ENCODE peak calls at places on chromosomes 2 and 18, in seven cellular contexts. S, K, O, V, T, C and Y are unnamed samples.

GRCh38 chr2:125979886-125980285 is 676.1 kb upstream of the GYPC start:
- DNase-seq in O (no peak), V (no peak), T (no peak), S (no peak), K (no peak), C (no peak), Y (no peak)

GRCh38 chr18:76490701-76491171 is 4.3 kb downstream of the ZNF516 start:
- DNase-seq in V (no peak), S (peak; percentile 86), O (peak; percentile 87), C (peak; percentile 33), K (peak; percentile 77), T (peak; percentile 61), Y (peak; percentile 60)

GRCh38 chr2:70888925-70889715 is 46.6 kb upstream of the ATP6V1B1 start:
- DNase-seq in O (peak; percentile 83), T (peak; percentile 33), S (peak; percentile 88), V (no peak), K (no peak), C (peak; percentile 29), Y (no peak)

GRCh38 chr2:27123302-27124150 is at the start of gene ABHD1:
- DNase-seq in O (peak; percentile 95), T (peak; percentile 78), S (peak; percentile 86), K (peak; percentile 59), C (peak; percentile 82), V (peak; percentile 60), Y (peak; percentile 41)

GRCh38 chr18:73365018-73365417 is 497.2 kb upstream of the NETO1 start:
- DNase-seq in C (no peak), V (no peak), O (no peak), T (no peak), K (no peak), S (no peak), Y (no peak)

GRCh38 chr2:164024396-164024795 is 288.6 kb upstream of the FIGN start:
- DNase-seq in V (no peak), O (no peak), T (no peak), S (no peak), K (no peak), C (no peak), Y (no peak)

GRCh38 chr2:235263205-235264120 is 230.4 kb upstream of the AGAP1 start:
- DNase-seq in S (peak; percentile 69), O (peak; percentile 72), T (peak; percentile 77), K (peak; percentile 89), C (peak; percentile 75), V (peak; percentile 78), Y (peak; percentile 11)

GRCh38 chr2:150047731-150048130 is 439.7 kb downstream of the RND3 start:
- DNase-seq in K (no peak), V (no peak), S (no peak), C (no peak), T (no peak), O (no peak), Y (no peak)

GRCh38 chr2:70992945-70993688 is 1.6 kb downstream of the TEX261 start:
- DNase-seq in K (peak; percentile 1), O (no peak), C (no peak), T (peak; percentile 25), V (no peak), S (peak; percentile 29), Y (no peak)

GRCh38 chr18:76494541-76495403 is at the start of gene ZNF516:
- DNase-seq in C (peak; percentile 42), K (peak; percentile 85), T (peak; percentile 66), O (peak; percentile 91), S (peak; percentile 77), V (no peak), Y (peak; percentile 71)

GRCh38 chr2:177161741-177162440 is 50.7 kb upstream of the HNRNPA3 start:
- DNase-seq in S (no peak), T (no peak), K (peak; percentile 57), V (no peak), O (no peak), C (no peak), Y (no peak)

GRCh38 chr2:130791617-130791939 is 36.2 kb downstream of the AMER3 start:
- DNase-seq in S (no peak), K (no peak), O (no peak), V (no peak), C (no peak), T (no peak), Y (no peak)

GRCh38 chr2:146844226-146844990 is 1000.4 kb upstream of the ACVR2A start:
- DNase-seq in V (no peak), O (no peak), S (no peak), C (no peak), K (no peak), T (no peak), Y (no peak)

DNA sequence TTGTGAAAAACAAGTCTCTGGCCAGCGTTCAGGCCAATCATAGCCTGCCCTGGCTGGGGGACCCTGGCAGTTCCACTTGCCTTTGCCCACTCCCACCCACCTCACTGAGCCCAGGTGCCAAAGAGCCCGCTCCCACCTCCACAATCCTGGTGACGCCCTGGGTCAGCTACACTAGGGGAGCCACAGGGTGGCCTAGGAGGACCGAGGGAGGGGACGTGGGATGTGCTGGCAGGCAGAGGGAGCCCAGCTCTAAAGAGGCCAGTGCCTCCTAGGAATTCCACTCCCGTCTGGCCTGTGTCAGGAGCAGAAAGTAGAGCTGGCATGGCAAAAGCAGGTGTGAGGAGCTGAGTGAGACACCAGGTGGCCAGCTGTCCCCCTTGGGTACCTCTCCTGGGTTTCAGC is 49.3 kb downstream of the TNS1 start:
- DNase-seq in T (no peak), K (no peak), C (no peak), V (peak; percentile 52), O (no peak), S (no peak), Y (no peak)
- H3K4me3 ChIP-seq in T (no peak overlapping the region), K (no peak overlapping the region), C (no peak overlapping the region), V (peak overlapping the region; percentile 12), O (no peak overlapping the region), S (no peak overlapping the region), Y (no peak overlapping the region)

GRCh38 chr18:34710430-34711386 is 610 bp downstream of the DTNA start:
- DNase-seq in S (no peak), V (no peak), K (peak; percentile 47), T (no peak), O (no peak), C (no peak), Y (no peak)
- H3K4me1 ChIP-seq in S (no peaks in the 10 kb centered on the region), V (peaks cover 38% of the 10 kb centered on the region), K (peaks cover 9% of the 10 kb centered on the region), T (peaks cover 3% of the 10 kb centered on the region), O (peaks cover 11% of the 10 kb centered on the region), C (peaks cover 49% of the 10 kb centered on the region), Y (peaks cover 35% of the 10 kb centered on the region)

GRCh38 chr2:215835641-215836040 is 177.7 kb downstream of the MREG start:
- DNase-seq in C (no peak), S (no peak), K (no peak), O (no peak), V (no peak), T (no peak), Y (no peak)
- H3K4me3 ChIP-seq in C (no peak overlapping the region), S (peak overlapping the region; percentile 30), K (no peak overlapping the region), O (no peak overlapping the region), V (no peak overlapping the region), T (no peak overlapping the region), Y (no peak overlapping the region)

GRCh38 chr2:195498176-195498575 is 158.8 kb upstream of the SLC39A10 start:
- DNase-seq in K (peak; percentile 14), C (no peak), V (peak; percentile 37), S (peak; percentile 83), O (no peak), T (peak; percentile 57), Y (peak; percentile 24)

GRCh38 chr2:195496991-195497390 is 160.0 kb upstream of the SLC39A10 start:
- DNase-seq in K (no peak), C (no peak), T (no peak), O (no peak), S (no peak), V (no peak), Y (no peak)

GRCh38 chr2:195495966-195496365 is 161.1 kb upstream of the SLC39A10 start:
- DNase-seq in O (no peak), T (no peak), V (no peak), K (no peak), C (no peak), S (no peak), Y (no peak)

GRCh38 chr2:195495356-195495755 is 161.7 kb upstream of the SLC39A10 start:
- DNase-seq in K (no peak), V (no peak), C (no peak), O (no peak), T (no peak), S (no peak), Y (no peak)

DNA sequence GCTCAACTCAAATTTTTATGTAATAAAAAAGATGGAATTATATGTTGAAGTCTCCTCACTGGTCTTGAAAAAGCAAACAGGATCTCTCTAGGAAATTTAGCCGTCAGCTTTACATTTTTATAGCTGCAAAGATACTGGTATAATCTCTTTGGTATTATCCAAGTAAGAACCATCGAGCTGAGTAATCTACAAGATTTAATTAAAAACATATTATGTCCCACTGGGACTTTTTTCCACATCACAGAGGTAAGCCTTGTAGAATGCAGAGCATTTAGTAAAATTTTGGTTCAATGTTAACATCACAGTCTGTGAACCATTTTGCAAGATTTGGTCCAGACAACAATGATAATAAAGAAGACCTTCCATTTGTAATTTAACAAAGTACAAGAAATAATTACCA is 162.6 kb upstream of the SLC39A10 start:
- DNase-seq in O (no peak), K (no peak), S (no peak), V (no peak), T (no peak), C (no peak), Y (no peak)
- H3K4me1 ChIP-seq in O (no peaks in the 10 kb centered on the region), K (no peaks in the 10 kb centered on the region), S (no peaks in the 10 kb centered on the region), V (no peaks in the 10 kb centered on the region), T (no peaks in the 10 kb centered on the region), C (no peaks in the 10 kb centered on the region), Y (no peaks in the 10 kb centered on the region)

GRCh38 chr2:182550234-182550633 is 123.4 kb upstream of the PDE1A start:
- DNase-seq in O (no peak), V (no peak), K (no peak), S (no peak), T (no peak), C (no peak), Y (no peak)
- H3K4me3 ChIP-seq in O (no peak overlapping the region), V (no peak overlapping the region), K (no peak overlapping the region), S (no peak overlapping the region), T (no peak overlapping the region), C (no peak overlapping the region), Y (no peak overlapping the region)

GRCh38 chr18:45687617-45688016 is 36.4 kb upstream of the SLC14A1 start:
- DNase-seq in C (no peak), O (peak; percentile 40), S (no peak), T (no peak), V (no peak), K (no peak), Y (no peak)

GRCh38 chr18:45688834-45689233 is 35.1 kb upstream of the SLC14A1 start:
- DNase-seq in K (no peak), T (no peak), S (no peak), C (no peak), O (no peak), V (no peak), Y (no peak)

GRCh38 chr18:45690975-45691815 is 32.8 kb upstream of the SLC14A1 start:
- DNase-seq in C (peak; percentile 73), V (peak; percentile 76), O (no peak), T (peak; percentile 87), S (peak; percentile 93), K (peak; percentile 86), Y (peak; percentile 66)

GRCh38 chr18:45688113-45688512 is 35.9 kb upstream of the SLC14A1 start:
- DNase-seq in K (no peak), T (no peak), V (no peak), S (no peak), O (no peak), C (no peak), Y (no peak)

GRCh38 chr18:45689386-45689785 is 34.6 kb upstream of the SLC14A1 start:
- DNase-seq in S (no peak), C (no peak), V (no peak), K (no peak), T (no peak), O (no peak), Y (no peak)
- H3K4me1 ChIP-seq in S (no peaks in the 10 kb centered on the region), C (no peaks in the 10 kb centered on the region), V (no peaks in the 10 kb centered on the region), K (peaks cover 4% of the 10 kb centered on the region), T (no peaks in the 10 kb centered on the region), O (peaks cover 7% of the 10 kb centered on the region), Y (no peaks in the 10 kb centered on the region)